ENCODE peak calls at places on chromosomes 3 and 15, in eight cellular contexts. One of them, this sample, is unnamed.
A peak's percentile ranks its signal among the peaks of the same experiment; 100 is the strongest.

GRCh38 chr15:91871797-91872196 is 18.3 kb downstream of the SLCO3A1 start:
- DNase-seq in retina: no peak
- DNase-seq in CD4-positive, alpha-beta T cell: no peak
- DNase-seq in NCI-H1930: no peak
- DNase-seq in substantia nigra: no peak
- DNase-seq in body of pancreas: no peak
- DNase-seq in WTC11: no peak
- DNase-seq in activated naive CD4-positive, alpha-beta T cell: no peak
- DNase-seq in this sample: no peak

GRCh38 chr3:134211797-134212196 is 38.9 kb downstream of the RYK start:
- DNase-seq in retina: peak; percentile 65
- DNase-seq in CD4-positive, alpha-beta T cell: no peak
- DNase-seq in NCI-H1930: no peak
- DNase-seq in substantia nigra: no peak
- DNase-seq in body of pancreas: no peak
- DNase-seq in WTC11: peak; percentile 55
- DNase-seq in activated naive CD4-positive, alpha-beta T cell: no peak
- DNase-seq in this sample: no peak

GRCh38 chr15:70088887-70089691 is 8.6 kb downstream of the TLE3 start:
- DNase-seq in retina: peak; percentile 48
- DNase-seq in CD4-positive, alpha-beta T cell: no peak
- DNase-seq in NCI-H1930: no peak
- DNase-seq in substantia nigra: no peak
- DNase-seq in body of pancreas: no peak
- DNase-seq in WTC11: peak; percentile 29
- DNase-seq in activated naive CD4-positive, alpha-beta T cell: no peak
- DNase-seq in this sample: no peak

GRCh38 chr3:38117163-38117716 is 19.7 kb downstream of the ACAA1 start:
- DNase-seq in retina: no peak
- DNase-seq in CD4-positive, alpha-beta T cell: no peak
- DNase-seq in NCI-H1930: no peak
- DNase-seq in substantia nigra: peak; percentile 24
- DNase-seq in body of pancreas: peak; percentile 58
- DNase-seq in WTC11: no peak
- DNase-seq in activated naive CD4-positive, alpha-beta T cell: no peak
- DNase-seq in this sample: no peak

GRCh38 chr3:149581248-149581647 is 76.6 kb downstream of the WWTR1 start:
- DNase-seq in retina: no peak
- DNase-seq in CD4-positive, alpha-beta T cell: no peak
- DNase-seq in NCI-H1930: no peak
- DNase-seq in substantia nigra: no peak
- DNase-seq in body of pancreas: no peak
- DNase-seq in WTC11: no peak
- DNase-seq in activated naive CD4-positive, alpha-beta T cell: no peak
- DNase-seq in this sample: no peak

GRCh38 chr15:101675796-101676582 is 23.8 kb upstream of the TM2D3 start:
- DNase-seq in retina: peak; percentile 5
- DNase-seq in CD4-positive, alpha-beta T cell: no peak
- DNase-seq in NCI-H1930: no peak
- DNase-seq in substantia nigra: peak; percentile 34
- DNase-seq in body of pancreas: no peak
- DNase-seq in WTC11: no peak
- DNase-seq in activated naive CD4-positive, alpha-beta T cell: no peak
- DNase-seq in this sample: no peak

GRCh38 chr15:92226020-92226612 is 167.6 kb upstream of the ST8SIA2 start:
- DNase-seq in retina: no peak
- DNase-seq in CD4-positive, alpha-beta T cell: no peak
- DNase-seq in NCI-H1930: no peak
- DNase-seq in substantia nigra: peak; percentile 7
- DNase-seq in body of pancreas: peak; percentile 26
- DNase-seq in WTC11: peak; percentile 17
- DNase-seq in activated naive CD4-positive, alpha-beta T cell: no peak
- DNase-seq in this sample: no peak

GRCh38 chr3:143847787-143848631 is at the start of gene SLC9A9:
- DNase-seq in retina: peak; percentile 46
- DNase-seq in CD4-positive, alpha-beta T cell: peak; percentile 21
- DNase-seq in NCI-H1930: no peak
- DNase-seq in substantia nigra: peak; percentile 48
- DNase-seq in body of pancreas: peak; percentile 32
- DNase-seq in WTC11: peak; percentile 15
- DNase-seq in activated naive CD4-positive, alpha-beta T cell: no peak
- DNase-seq in this sample: peak; percentile 89

GRCh38 chr3:10907262-10907661 is 85.3 kb upstream of the SLC6A1 start:
- DNase-seq in retina: no peak
- DNase-seq in CD4-positive, alpha-beta T cell: no peak
- DNase-seq in NCI-H1930: no peak
- DNase-seq in substantia nigra: no peak
- DNase-seq in body of pancreas: no peak
- DNase-seq in WTC11: no peak
- DNase-seq in activated naive CD4-positive, alpha-beta T cell: no peak
- DNase-seq in this sample: no peak

GRCh38 chr15:41794081-41794480 is 19.8 kb downstream of the MAPKBP1 start:
- DNase-seq in retina: no peak
- DNase-seq in CD4-positive, alpha-beta T cell: no peak
- DNase-seq in NCI-H1930: no peak
- DNase-seq in substantia nigra: no peak
- DNase-seq in body of pancreas: no peak
- DNase-seq in WTC11: no peak
- DNase-seq in activated naive CD4-positive, alpha-beta T cell: no peak
- DNase-seq in this sample: no peak

GRCh38 chr15:71679223-71680078 is 130.9 kb upstream of the NR2E3 start:
- DNase-seq in retina: no peak
- DNase-seq in CD4-positive, alpha-beta T cell: no peak
- DNase-seq in NCI-H1930: no peak
- DNase-seq in substantia nigra: no peak
- DNase-seq in body of pancreas: no peak
- DNase-seq in WTC11: no peak
- DNase-seq in activated naive CD4-positive, alpha-beta T cell: no peak
- DNase-seq in this sample: no peak

GRCh38 chr3:184336484-184337230 is 743 bp upstream of the FAM131A start:
- DNase-seq in retina: peak; percentile 81
- DNase-seq in CD4-positive, alpha-beta T cell: no peak
- DNase-seq in NCI-H1930: peak; percentile 22
- DNase-seq in substantia nigra: peak; percentile 52
- DNase-seq in body of pancreas: peak; percentile 45
- DNase-seq in WTC11: no peak
- DNase-seq in activated naive CD4-positive, alpha-beta T cell: no peak
- DNase-seq in this sample: no peak

GRCh38 chr3:55476515-55476914 is 10.6 kb downstream of the WNT5A start:
- DNase-seq in retina: no peak
- DNase-seq in CD4-positive, alpha-beta T cell: no peak
- DNase-seq in NCI-H1930: no peak
- DNase-seq in substantia nigra: no peak
- DNase-seq in body of pancreas: no peak
- DNase-seq in WTC11: no peak
- DNase-seq in activated naive CD4-positive, alpha-beta T cell: no peak
- DNase-seq in this sample: no peak

GRCh38 chr15:90879730-90880366 is 4.5 kb upstream of the FES start:
- DNase-seq in retina: no peak
- DNase-seq in CD4-positive, alpha-beta T cell: no peak
- DNase-seq in NCI-H1930: no peak
- DNase-seq in substantia nigra: no peak
- DNase-seq in body of pancreas: no peak
- DNase-seq in WTC11: no peak
- DNase-seq in activated naive CD4-positive, alpha-beta T cell: no peak
- DNase-seq in this sample: no peak

GRCh38 chr15:71312194-71312708 is 197.0 kb downstream of the THSD4 start:
- DNase-seq in retina: no peak
- DNase-seq in CD4-positive, alpha-beta T cell: no peak
- DNase-seq in NCI-H1930: no peak
- DNase-seq in substantia nigra: no peak
- DNase-seq in body of pancreas: no peak
- DNase-seq in WTC11: no peak
- DNase-seq in activated naive CD4-positive, alpha-beta T cell: no peak
- DNase-seq in this sample: no peak

GRCh38 chr15:73127302-73127936 is 75.2 kb downstream of the NEO1 start:
- DNase-seq in retina: peak; percentile 9
- DNase-seq in CD4-positive, alpha-beta T cell: no peak
- DNase-seq in NCI-H1930: no peak
- DNase-seq in substantia nigra: no peak
- DNase-seq in body of pancreas: peak; percentile 20
- DNase-seq in WTC11: peak; percentile 51
- DNase-seq in activated naive CD4-positive, alpha-beta T cell: no peak
- DNase-seq in this sample: no peak

GRCh38 chr15:46312133-46312740 is 677.4 kb downstream of the SQOR start:
- DNase-seq in retina: peak; percentile 84
- DNase-seq in CD4-positive, alpha-beta T cell: peak; percentile 21
- DNase-seq in NCI-H1930: peak; percentile 28
- DNase-seq in substantia nigra: peak; percentile 58
- DNase-seq in body of pancreas: peak; percentile 76
- DNase-seq in WTC11: peak; percentile 88
- DNase-seq in activated naive CD4-positive, alpha-beta T cell: no peak
- DNase-seq in this sample: peak; percentile 42

GRCh38 chr3:196643201-196643749 is 3.8 kb downstream of the NRROS start:
- DNase-seq in retina: no peak
- DNase-seq in CD4-positive, alpha-beta T cell: peak; percentile 50
- DNase-seq in NCI-H1930: no peak
- DNase-seq in substantia nigra: peak; percentile 45
- DNase-seq in body of pancreas: peak; percentile 61
- DNase-seq in WTC11: no peak
- DNase-seq in activated naive CD4-positive, alpha-beta T cell: no peak
- DNase-seq in this sample: peak; percentile 25

GRCh38 chr15:38252481-38253311 is at the start of gene SPRED1:
- DNase-seq in retina: peak; percentile 81
- DNase-seq in CD4-positive, alpha-beta T cell: peak; percentile 5
- DNase-seq in NCI-H1930: no peak
- DNase-seq in substantia nigra: peak; percentile 80
- DNase-seq in body of pancreas: peak; percentile 68
- DNase-seq in WTC11: peak; percentile 61
- DNase-seq in activated naive CD4-positive, alpha-beta T cell: no peak
- DNase-seq in this sample: peak; percentile 4

GRCh38 chr3:171804618-171805389 is 5.5 kb downstream of the PLD1 start:
- DNase-seq in retina: no peak
- DNase-seq in CD4-positive, alpha-beta T cell: no peak
- DNase-seq in NCI-H1930: no peak
- DNase-seq in substantia nigra: no peak
- DNase-seq in body of pancreas: no peak
- DNase-seq in WTC11: no peak
- DNase-seq in activated naive CD4-positive, alpha-beta T cell: no peak
- DNase-seq in this sample: no peak

GRCh38 chr3:18712713-18713575 is 287.8 kb upstream of the SATB1 start:
- DNase-seq in retina: no peak
- DNase-seq in CD4-positive, alpha-beta T cell: no peak
- DNase-seq in NCI-H1930: no peak
- DNase-seq in substantia nigra: no peak
- DNase-seq in body of pancreas: no peak
- DNase-seq in WTC11: no peak
- DNase-seq in activated naive CD4-positive, alpha-beta T cell: no peak
- DNase-seq in this sample: no peak

GRCh38 chr3:44554626-44555592 is at the start of gene ZKSCAN7:
- DNase-seq in retina: peak; percentile 96
- DNase-seq in CD4-positive, alpha-beta T cell: no peak
- DNase-seq in NCI-H1930: peak; percentile 37
- DNase-seq in substantia nigra: peak; percentile 51
- DNase-seq in body of pancreas: peak; percentile 63
- DNase-seq in WTC11: peak; percentile 77
- DNase-seq in activated naive CD4-positive, alpha-beta T cell: peak; percentile 8
- DNase-seq in this sample: peak; percentile 12

GRCh38 chr15:80242802-80243201 is 9.2 kb downstream of the CTXND1 start:
- DNase-seq in retina: no peak
- DNase-seq in CD4-positive, alpha-beta T cell: no peak
- DNase-seq in NCI-H1930: no peak
- DNase-seq in substantia nigra: peak; percentile 59
- DNase-seq in body of pancreas: peak; percentile 13
- DNase-seq in WTC11: no peak
- DNase-seq in activated naive CD4-positive, alpha-beta T cell: no peak
- DNase-seq in this sample: no peak

GRCh38 chr15:87387681-87388240 is 868.8 kb downstream of the NTRK3 start:
- DNase-seq in retina: no peak
- DNase-seq in CD4-positive, alpha-beta T cell: no peak
- DNase-seq in NCI-H1930: no peak
- DNase-seq in substantia nigra: no peak
- DNase-seq in body of pancreas: no peak
- DNase-seq in WTC11: no peak
- DNase-seq in activated naive CD4-positive, alpha-beta T cell: no peak
- DNase-seq in this sample: no peak